ENCODE peak calls at places on chromosome 11, in eight cellular contexts. D is EL; Z is fibroblast of pulmonary artery; H is KG1; L is activated T-cell treated with anti-CD3 and anti-CD28 coated beads, Interleukin-2, amount 50 U/mL, for 1 hour; K is HT1080; Q is activated CD8-positive, alpha-beta T cell treated with anti-CD3 and anti-CD28 coated beads for 36 hours; V is neuronal stem cell. X is an unnamed sample.

GRCh38 chr11:48170840-48171233 is 45.8 kb upstream of the OR4B1 start:
- DNase-seq in L (no peak), V (no peak), H (no peak), Q (no peak), Z (peak; percentile 50), K (peak; percentile 25), D (peak; percentile 26), X (no peak)

GRCh38 chr11:8688414-8689362 is 6.1 kb downstream of the RPL27A start:
- DNase-seq in L (peak; percentile 80), D (peak; percentile 99), K (peak; percentile 99), V (peak; percentile 91), H (peak; percentile 73), Q (peak; percentile 91), Z (peak; percentile 96), X (peak; percentile 97)

GRCh38 chr11:131464024-131464423 is 93.6 kb downstream of the NTM start:
- DNase-seq in V (no peak), L (no peak), K (no peak), H (no peak), Q (no peak), Z (no peak), D (no peak), X (no peak)

GRCh38 chr11:35763772-35764171 is 101.2 kb downstream of the TRIM44 start:
- DNase-seq in Z (no peak), L (no peak), V (no peak), H (no peak), K (no peak), Q (no peak), D (no peak), X (no peak)

GRCh38 chr11:94193288-94193687 is 64.6 kb downstream of the PANX1 start:
- DNase-seq in Q (no peak), K (peak; percentile 83), Z (peak; percentile 57), L (no peak), D (peak; percentile 91), V (no peak), H (no peak), X (no peak)

GRCh38 chr11:74322667-74323066 is 11.2 kb upstream of the P4HA3 start:
- DNase-seq in H (no peak), L (no peak), K (no peak), Z (peak; percentile 38), Q (no peak), V (no peak), D (no peak), X (no peak)

GRCh38 chr11:59206635-59207034 is 6.1 kb downstream of the MPEG1 start:
- DNase-seq in L (no peak), Q (peak; percentile 19), K (peak; percentile 30), H (no peak), Z (peak; percentile 50), D (peak; percentile 38), V (no peak), X (peak; percentile 56)

GRCh38 chr11:110601941-110602340 is 110.3 kb downstream of the ARHGAP20 start:
- DNase-seq in L (no peak), K (no peak), V (no peak), D (no peak), Z (no peak), H (no peak), Q (no peak), X (no peak)

X was measured in HL-60.